ENCODE peak calls at places on chromosomes 1 and 21, in five cellular contexts. One of them, this sample, is unnamed. For H3K9me3, the result is how much of the 10 kb centered on the place peaks cover.

GRCh38 chr1:192563129-192563528 is 12.4 kb upstream of the RGS1 start:
- DNase-seq in effector memory CD4-positive, alpha-beta T cell: no peak
- DNase-seq in breast epithelium: no peak
- DNase-seq in AG04450: no peak
- DNase-seq in neuronal stem cell: no peak
- DNase-seq in this sample: no peak

GRCh38 chr1:64482720-64483119 is 12.8 kb downstream of the CACHD1 start:
- DNase-seq in effector memory CD4-positive, alpha-beta T cell: no peak
- DNase-seq in breast epithelium: no peak
- DNase-seq in AG04450: no peak
- DNase-seq in neuronal stem cell: no peak
- DNase-seq in this sample: no peak

GRCh38 chr1:101587749-101588148 is 350.9 kb downstream of the S1PR1 start:
- DNase-seq in effector memory CD4-positive, alpha-beta T cell: no peak
- DNase-seq in breast epithelium: no peak
- DNase-seq in AG04450: no peak
- DNase-seq in neuronal stem cell: no peak
- DNase-seq in this sample: no peak

GRCh38 chr1:145845144-145845513 is 301 bp upstream of the NUDT17 start:
- DNase-seq in effector memory CD4-positive, alpha-beta T cell: no peak
- DNase-seq in breast epithelium: no peak
- DNase-seq in AG04450: no peak
- DNase-seq in neuronal stem cell: no peak
- DNase-seq in this sample: no peak

GRCh38 chr1:151511636-151512215 is 539 bp downstream of the CGN start:
- DNase-seq in effector memory CD4-positive, alpha-beta T cell: peak
- DNase-seq in breast epithelium: peak
- DNase-seq in AG04450: no peak
- DNase-seq in neuronal stem cell: no peak
- DNase-seq in this sample: peak

GRCh38 chr1:58166417-58166816 is 380.1 kb downstream of the OMA1 start:
- DNase-seq in effector memory CD4-positive, alpha-beta T cell: no peak
- DNase-seq in breast epithelium: no peak
- DNase-seq in AG04450: no peak
- DNase-seq in neuronal stem cell: no peak
- DNase-seq in this sample: no peak

GRCh38 chr1:25066731-25067520 is 136.8 kb upstream of the RUNX3 start:
- DNase-seq in effector memory CD4-positive, alpha-beta T cell: no peak
- DNase-seq in breast epithelium: no peak
- DNase-seq in AG04450: no peak
- DNase-seq in neuronal stem cell: no peak
- DNase-seq in this sample: no peak

GRCh38 chr1:111320066-111320879 is 29.6 kb downstream of the CHIA start:
- DNase-seq in effector memory CD4-positive, alpha-beta T cell: no peak
- DNase-seq in breast epithelium: no peak
- DNase-seq in AG04450: no peak
- DNase-seq in neuronal stem cell: no peak
- DNase-seq in this sample: no peak

GRCh38 chr1:91727763-91728162 is 158.2 kb downstream of the TGFBR3 start:
- DNase-seq in effector memory CD4-positive, alpha-beta T cell: no peak
- DNase-seq in breast epithelium: no peak
- DNase-seq in AG04450: no peak
- DNase-seq in neuronal stem cell: no peak
- DNase-seq in this sample: no peak

GRCh38 chr1:227447531-227447990 is 115.8 kb upstream of the ZNF678 start:
- DNase-seq in effector memory CD4-positive, alpha-beta T cell: no peak
- DNase-seq in breast epithelium: no peak
- DNase-seq in AG04450: no peak
- DNase-seq in neuronal stem cell: no peak
- DNase-seq in this sample: no peak

GRCh38 chr1:151340870-151341754 is 5.9 kb downstream of the RFX5 start:
- DNase-seq in effector memory CD4-positive, alpha-beta T cell: no peak
- DNase-seq in breast epithelium: no peak
- DNase-seq in AG04450: peak
- DNase-seq in neuronal stem cell: peak
- DNase-seq in this sample: peak

GRCh38 chr1:228148196-228148861 is 1.4 kb upstream of the GJC2 start:
- DNase-seq in effector memory CD4-positive, alpha-beta T cell: no peak
- DNase-seq in breast epithelium: no peak
- DNase-seq in AG04450: no peak
- DNase-seq in neuronal stem cell: no peak
- DNase-seq in this sample: no peak

GRCh38 chr1:85047472-85048295 is 616 bp downstream of the MCOLN3 start:
- DNase-seq in effector memory CD4-positive, alpha-beta T cell: no peak
- DNase-seq in breast epithelium: no peak
- DNase-seq in AG04450: no peak
- DNase-seq in neuronal stem cell: no peak
- DNase-seq in this sample: no peak

GRCh38 chr1:236168716-236169429 is 26.5 kb downstream of the GPR137B start:
- DNase-seq in effector memory CD4-positive, alpha-beta T cell: no peak
- DNase-seq in breast epithelium: no peak
- DNase-seq in AG04450: no peak
- DNase-seq in neuronal stem cell: no peak
- DNase-seq in this sample: no peak

GRCh38 chr1:118504231-118504644 is 319.2 kb upstream of the SPAG17 start:
- DNase-seq in effector memory CD4-positive, alpha-beta T cell: no peak
- DNase-seq in breast epithelium: no peak
- DNase-seq in AG04450: no peak
- DNase-seq in neuronal stem cell: no peak
- DNase-seq in this sample: no peak

GRCh38 chr1:193240609-193241008 is 54.2 kb upstream of the B3GALT2 start:
- DNase-seq in effector memory CD4-positive, alpha-beta T cell: no peak
- DNase-seq in breast epithelium: no peak
- DNase-seq in AG04450: no peak
- DNase-seq in neuronal stem cell: no peak
- DNase-seq in this sample: no peak

GRCh38 chr1:81806432-81806770 is 5.7 kb downstream of the ADGRL2 start:
- DNase-seq in effector memory CD4-positive, alpha-beta T cell: no peak
- DNase-seq in breast epithelium: no peak
- DNase-seq in AG04450: no peak
- DNase-seq in neuronal stem cell: no peak
- DNase-seq in this sample: no peak

GRCh38 chr1:222171005-222171404 is 376.9 kb downstream of the HHIPL2 start:
- DNase-seq in effector memory CD4-positive, alpha-beta T cell: no peak
- DNase-seq in breast epithelium: no peak
- DNase-seq in AG04450: no peak
- DNase-seq in neuronal stem cell: no peak
- DNase-seq in this sample: no peak

GRCh38 chr1:30373471-30374399 is 349.6 kb downstream of the MATN1 start:
- DNase-seq in effector memory CD4-positive, alpha-beta T cell: no peak
- DNase-seq in breast epithelium: no peak
- DNase-seq in AG04450: no peak
- DNase-seq in neuronal stem cell: no peak
- DNase-seq in this sample: no peak

GRCh38 chr21:44943005-44943685 is 3.3 kb downstream of the SLX9 start:
- DNase-seq in effector memory CD4-positive, alpha-beta T cell: no peak
- DNase-seq in breast epithelium: peak
- DNase-seq in AG04450: no peak
- DNase-seq in neuronal stem cell: no peak
- DNase-seq in this sample: no peak

GRCh38 chr1:11395616-11396015 is 83.3 kb upstream of the DISP3 start:
- DNase-seq in effector memory CD4-positive, alpha-beta T cell: no peak
- DNase-seq in breast epithelium: no peak
- DNase-seq in AG04450: no peak
- DNase-seq in neuronal stem cell: no peak
- DNase-seq in this sample: no peak

GRCh38 chr1:6261615-6261995 is 707 bp upstream of the GPR153 start:
- DNase-seq in effector memory CD4-positive, alpha-beta T cell: no peak
- DNase-seq in breast epithelium: no peak
- DNase-seq in AG04450: no peak
- DNase-seq in neuronal stem cell: no peak
- DNase-seq in this sample: no peak

GRCh38 chr1:21510885-21511578 is 1.8 kb downstream of the ALPL start:
- DNase-seq in effector memory CD4-positive, alpha-beta T cell: no peak
- DNase-seq in breast epithelium: no peak
- DNase-seq in AG04450: no peak
- DNase-seq in neuronal stem cell: no peak
- DNase-seq in this sample: no peak
- H3K4me3 ChIP-seq in effector memory CD4-positive, alpha-beta T cell: no peak
- H3K4me3 ChIP-seq in breast epithelium: no peak
- H3K4me3 ChIP-seq in AG04450: no peak
- H3K4me3 ChIP-seq in neuronal stem cell: no peak
- H3K4me3 ChIP-seq in this sample: peak

GRCh38 chr1:246978281-246978680 is 29.6 kb downstream of the ZNF695 start:
- DNase-seq in effector memory CD4-positive, alpha-beta T cell: no peak
- DNase-seq in breast epithelium: no peak
- DNase-seq in AG04450: no peak
- DNase-seq in neuronal stem cell: no peak
- DNase-seq in this sample: no peak
- H3K9me3 ChIP-seq in effector memory CD4-positive, alpha-beta T cell: under half
- H3K9me3 ChIP-seq in breast epithelium: under half
- H3K9me3 ChIP-seq in AG04450: under half
- H3K9me3 ChIP-seq in neuronal stem cell: under half
- H3K9me3 ChIP-seq in this sample: under half

DNA sequence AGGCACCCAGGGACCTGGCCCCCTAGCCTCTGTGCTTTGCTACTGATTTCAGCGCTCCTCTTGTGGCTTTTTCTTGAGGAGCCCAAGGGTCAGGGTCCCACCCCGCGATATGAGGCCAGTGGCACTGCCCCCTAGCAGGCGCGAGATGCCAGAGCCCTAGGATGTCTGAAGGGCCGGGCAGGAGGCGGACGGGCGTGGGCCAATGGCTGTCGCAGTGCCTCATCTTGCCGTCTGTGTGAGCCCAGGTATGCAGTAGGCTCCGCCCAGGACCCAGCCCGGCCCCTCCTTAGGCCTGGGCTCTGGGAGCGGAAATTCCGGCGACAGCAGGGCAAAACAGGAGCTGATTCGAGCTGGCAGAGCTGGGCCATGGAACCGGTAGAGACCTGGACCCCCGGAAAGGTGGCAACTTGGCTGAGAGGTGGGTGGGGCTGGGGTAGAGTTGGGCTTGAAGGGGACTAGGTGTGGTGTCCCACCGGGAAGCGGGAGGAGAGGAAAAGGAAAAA is at the start of gene CNKSR1:
- DNase-seq in effector memory CD4-positive, alpha-beta T cell: no peak
- DNase-seq in breast epithelium: peak
- DNase-seq in AG04450: no peak
- DNase-seq in neuronal stem cell: no peak
- DNase-seq in this sample: no peak
- H3K4me3 ChIP-seq in effector memory CD4-positive, alpha-beta T cell: no peak
- H3K4me3 ChIP-seq in breast epithelium: peak
- H3K4me3 ChIP-seq in AG04450: no peak
- H3K4me3 ChIP-seq in neuronal stem cell: no peak
- H3K4me3 ChIP-seq in this sample: no peak

GRCh38 chr1:248316796-248317195 is 7.6 kb downstream of the OR2M7 start:
- DNase-seq in effector memory CD4-positive, alpha-beta T cell: no peak
- DNase-seq in breast epithelium: no peak
- DNase-seq in AG04450: no peak
- DNase-seq in neuronal stem cell: no peak
- DNase-seq in this sample: no peak
- H3K9me3 ChIP-seq in effector memory CD4-positive, alpha-beta T cell: under half
- H3K9me3 ChIP-seq in breast epithelium: under half
- H3K9me3 ChIP-seq in AG04450: under half
- H3K9me3 ChIP-seq in neuronal stem cell: under half
- H3K9me3 ChIP-seq in this sample: under half

GRCh38 chr1:220887868-220888664 is 8.8 kb downstream of the HLX start:
- DNase-seq in effector memory CD4-positive, alpha-beta T cell: no peak
- DNase-seq in breast epithelium: no peak
- DNase-seq in AG04450: no peak
- DNase-seq in neuronal stem cell: no peak
- DNase-seq in this sample: no peak
- H3K4me3 ChIP-seq in effector memory CD4-positive, alpha-beta T cell: no peak
- H3K4me3 ChIP-seq in breast epithelium: peak
- H3K4me3 ChIP-seq in AG04450: no peak
- H3K4me3 ChIP-seq in neuronal stem cell: no peak
- H3K4me3 ChIP-seq in this sample: no peak

DNA sequence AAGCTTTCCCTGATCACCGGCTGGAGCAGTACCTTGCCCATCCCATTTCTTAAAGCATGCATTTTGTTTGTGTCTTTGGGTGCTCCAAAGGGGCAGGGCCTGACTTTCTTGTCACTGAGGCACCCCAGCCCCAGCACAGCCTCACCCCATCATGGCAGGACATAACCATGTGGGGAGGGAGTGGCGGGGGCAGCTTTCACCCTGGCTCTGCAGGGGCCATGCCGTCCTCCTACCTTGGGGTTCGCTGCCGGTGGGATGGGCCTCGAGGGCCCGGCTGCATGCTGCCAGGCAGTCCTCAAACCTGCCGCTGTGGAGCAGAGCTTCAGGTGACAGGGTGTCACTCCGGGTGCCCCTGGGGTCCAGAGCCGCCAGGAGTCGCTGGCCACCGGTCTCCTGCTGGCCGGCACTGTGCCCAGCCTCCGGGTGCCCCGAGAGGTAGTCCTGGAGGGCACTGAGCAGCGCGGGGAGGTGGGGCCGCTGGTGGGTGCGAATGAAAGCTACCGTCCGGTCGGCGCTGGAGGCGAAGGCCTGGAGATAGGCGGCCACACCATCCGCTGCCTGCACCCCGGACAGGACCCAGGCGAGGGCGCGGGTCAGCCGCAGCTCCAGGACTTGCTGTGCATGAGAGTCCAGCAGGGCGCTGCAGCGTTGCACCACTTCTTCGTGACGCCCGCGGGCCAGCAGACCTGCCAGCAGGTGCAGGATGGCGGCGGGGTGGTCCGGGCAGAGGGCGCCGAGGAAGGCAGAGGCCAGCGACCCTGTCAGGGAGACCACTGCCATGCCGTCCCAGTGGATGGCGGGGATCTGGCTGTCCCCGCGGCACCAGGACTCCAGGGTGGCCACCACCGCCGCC is 1.5 kb downstream of the TTC34 start:
- DNase-seq in effector memory CD4-positive, alpha-beta T cell: no peak
- DNase-seq in breast epithelium: no peak
- DNase-seq in AG04450: no peak
- DNase-seq in neuronal stem cell: no peak
- DNase-seq in this sample: no peak
- H3K9me3 ChIP-seq in effector memory CD4-positive, alpha-beta T cell: under half
- H3K9me3 ChIP-seq in breast epithelium: under half
- H3K9me3 ChIP-seq in AG04450: half or more
- H3K9me3 ChIP-seq in neuronal stem cell: under half
- H3K9me3 ChIP-seq in this sample: under half

DNA sequence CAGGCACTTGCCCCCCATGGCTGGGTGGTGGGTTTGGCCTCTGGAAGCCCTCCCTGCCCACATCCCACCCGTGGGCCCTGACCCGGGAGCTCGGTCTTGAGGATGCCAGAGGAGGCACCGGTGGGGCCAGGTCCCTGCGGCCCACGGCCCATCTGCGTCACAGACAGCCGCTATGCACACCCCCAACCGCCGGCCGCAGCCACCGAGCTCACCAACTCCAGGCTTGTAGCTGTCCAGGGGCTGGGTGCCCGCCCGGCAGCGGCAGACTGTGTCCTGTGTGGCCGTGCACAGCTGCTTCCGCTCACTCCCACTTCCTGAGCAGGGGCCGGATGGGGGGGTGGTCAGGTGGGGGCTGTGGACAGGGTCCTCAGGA is 1.2 kb downstream of the TNFRSF4 start:
- DNase-seq in effector memory CD4-positive, alpha-beta T cell: peak
- DNase-seq in breast epithelium: no peak
- DNase-seq in AG04450: no peak
- DNase-seq in neuronal stem cell: no peak
- DNase-seq in this sample: no peak
- H3K4me3 ChIP-seq in effector memory CD4-positive, alpha-beta T cell: peak
- H3K4me3 ChIP-seq in breast epithelium: peak
- H3K4me3 ChIP-seq in AG04450: no peak
- H3K4me3 ChIP-seq in neuronal stem cell: no peak
- H3K4me3 ChIP-seq in this sample: no peak